ENCODE peak calls at places on chromosomes 4 and X, in five cellular contexts. I, F, G, V and W are unnamed samples.

GRCh38 chr4:74056858-74057562 is 18.5 kb upstream of the CXCL3 start:
- DNase-seq in F (no peak), I (no peak), V (no peak), G (no peak), W (no peak)

GRCh38 chr4:107719211-107719926 is 665 bp downstream of the PAPSS1 start:
- DNase-seq in V (no peak), I (peak), G (no peak), F (peak), W (no peak)

GRCh38 chr4:140136509-140136908 is 17.5 kb downstream of the MAML3 start:
- DNase-seq in G (no peak), I (no peak), F (no peak), V (no peak), W (no peak)

GRCh38 chr4:111689731-111690130 is 455.5 kb upstream of the FAM241A start:
- DNase-seq in F (no peak), V (no peak), I (no peak), G (no peak), W (no peak)

GRCh38 chr4:33649015-33649414 is 2595.3 kb downstream of the ARAP2 start:
- DNase-seq in F (peak), G (no peak), V (no peak), I (no peak), W (no peak)

GRCh38 chr4:107951551-107951950 is 20.2 kb downstream of the CYP2U1 start:
- DNase-seq in F (no peak), I (no peak), V (no peak), G (no peak), W (no peak)

GRCh38 chr4:140359571-140360427 is 13.6 kb upstream of the SCOC start:
- DNase-seq in G (peak), V (peak), F (peak), I (peak), W (peak)

GRCh38 chr4:186948361-186949291 is 225.0 kb upstream of the FAT1 start:
- DNase-seq in G (peak), V (no peak), I (no peak), F (no peak), W (no peak)

GRCh38 chr4:41538887-41539498 is 1.0 kb downstream of the LIMCH1 start:
- DNase-seq in G (peak), V (no peak), I (no peak), F (peak), W (no peak)

GRCh38 chr4:71231073-71231752 is 107.6 kb upstream of the SLC4A4 start:
- DNase-seq in I (no peak), G (peak), F (peak), V (peak), W (no peak)

GRCh38 chr4:139943277-139943676 is 210.7 kb downstream of the MAML3 start:
- DNase-seq in I (no peak), G (no peak), V (no peak), F (no peak), W (no peak)

GRCh38 chrX:153457136-153457825 is 11.4 kb upstream of the TREX2 start:
- DNase-seq in F (no peak), I (no peak), G (no peak), V (no peak), W (no peak)

GRCh38 chr4:42483426-42484379 is 86.4 kb downstream of the SHISA3 start:
- DNase-seq in V (no peak), F (no peak), G (no peak), I (no peak), W (no peak)

GRCh38 chr4:11512861-11513260 is 84.2 kb upstream of the HS3ST1 start:
- DNase-seq in I (no peak), G (no peak), V (no peak), F (no peak), W (no peak)

GRCh38 chr4:101954975-101955678 is 164.6 kb downstream of the BANK1 start:
- DNase-seq in V (no peak), I (no peak), G (no peak), F (no peak), W (peak)

GRCh38 chr4:42708625-42709024 is 51.7 kb upstream of the ATP8A1 start:
- DNase-seq in F (no peak), V (no peak), G (no peak), I (no peak), W (no peak)

GRCh38 chr4:40446785-40447184 is 111.7 kb downstream of the CHRNA9 start:
- DNase-seq in F (no peak), I (no peak), V (no peak), G (no peak), W (no peak)

GRCh38 chrX:136812286-136812685 is 31.6 kb upstream of the ARHGEF6 start:
- DNase-seq in F (no peak), I (no peak), V (no peak), G (no peak), W (no peak)

GRCh38 chr4:8637456-8637984 is 45.0 kb downstream of the CPZ start:
- DNase-seq in F (no peak), G (no peak), I (no peak), V (peak), W (no peak)

GRCh38 chrX:129188223-129188622 is 335.1 kb downstream of the SMARCA1 start:
- DNase-seq in I (no peak), G (no peak), V (no peak), F (no peak), W (no peak)

GRCh38 chrX:97039363-97040029 is 155.8 kb downstream of the RPA4 start:
- DNase-seq in G (peak), I (no peak), V (no peak), F (no peak), W (no peak)

GRCh38 chr4:97828646-97829045 is 314.6 kb downstream of the STPG2 start:
- DNase-seq in V (no peak), I (no peak), G (no peak), F (no peak), W (no peak)

GRCh38 chr4:153346563-153346962 is 2.1 kb downstream of the MND1 start:
- DNase-seq in G (no peak), V (no peak), F (no peak), I (no peak), W (no peak)

GRCh38 chrX:153771686-153772607 is 7.9 kb downstream of the PLXNB3 start:
- DNase-seq in G (no peak), F (no peak), I (no peak), V (peak), W (no peak)

GRCh38 chr4:14827111-14827510 is 175.2 kb upstream of the CPEB2 start:
- DNase-seq in V (no peak), F (no peak), I (no peak), G (no peak), W (no peak)